ENCODE peak calls at places on chromosomes 7 and 10, in four cellular contexts. R is transverse colon, W is IMR-90, O is Panc1. A is an unnamed sample.
A peak's percentile ranks its signal among the peaks of the same experiment; 100 is the strongest.

GRCh38 chr7:50554923-50555322 is 10.3 kb downstream of the DDC start:
- DNase-seq in R (no peak), W (no peak), O (no peak), A (no peak)

GRCh38 chr10:80516506-80517075 is 21.1 kb upstream of the SH2D4B start:
- DNase-seq in R (no peak), W (no peak), O (no peak), A (no peak)

GRCh38 chr10:88108115-88108610 is 244.7 kb downstream of the PTEN start:
- DNase-seq in R (no peak), W (no peak), O (no peak), A (no peak)

GRCh38 chr10:118571123-118571522 is 24.3 kb downstream of the PRLHR start:
- DNase-seq in R (no peak), W (no peak), O (no peak), A (no peak)

GRCh38 chr10:123870260-123870659 is 21.3 kb downstream of the CPXM2 start:
- DNase-seq in R (no peak), W (no peak), O (no peak), A (no peak)

GRCh38 chr7:68706291-68706690 is 892.0 kb upstream of the AUTS2 start:
- DNase-seq in R (no peak), W (peak; percentile 91), O (no peak), A (no peak)

GRCh38 chr7:36280840-36281812 is 108.5 kb upstream of the ANLN start:
- DNase-seq in R (peak; percentile 73), W (peak; percentile 90), O (peak; percentile 86), A (peak; percentile 43)

GRCh38 chr10:70528726-70529362 is 50.3 kb downstream of the PALD1 start:
- DNase-seq in R (no peak), W (peak; percentile 65), O (no peak), A (peak; percentile 39)

GRCh38 chr7:14023838-14024237 is 34.4 kb upstream of the ETV1 start:
- DNase-seq in R (no peak), W (no peak), O (no peak), A (no peak)

GRCh38 chr10:20936388-20936787 is 39.3 kb upstream of the NEBL start:
- DNase-seq in R (no peak), W (no peak), O (no peak), A (no peak)

GRCh38 chr7:50416509-50417299 is 33.4 kb downstream of the FIGNL1 start:
- DNase-seq in R (no peak), W (no peak), O (no peak), A (no peak)

GRCh38 chr7:50792342-50793114 is 9.8 kb upstream of the GRB10 start:
- DNase-seq in R (peak; percentile 18), W (peak; percentile 58), O (no peak), A (peak; percentile 43)

GRCh38 chr7:116542618-116543017 is 17.8 kb downstream of the CAV1 start:
- DNase-seq in R (no peak), W (peak; percentile 94), O (no peak), A (no peak)

GRCh38 chr7:116545411-116545993 is 20.7 kb downstream of the CAV1 start:
- DNase-seq in R (no peak), W (peak; percentile 53), O (no peak), A (no peak)

GRCh38 chr7:116546054-116546453 is 21.2 kb downstream of the CAV1 start:
- DNase-seq in R (no peak), W (no peak), O (no peak), A (no peak)

GRCh38 chr7:116543664-116544063 is 18.8 kb downstream of the CAV1 start:
- DNase-seq in R (no peak), W (peak; percentile 74), O (no peak), A (no peak)

DNA sequence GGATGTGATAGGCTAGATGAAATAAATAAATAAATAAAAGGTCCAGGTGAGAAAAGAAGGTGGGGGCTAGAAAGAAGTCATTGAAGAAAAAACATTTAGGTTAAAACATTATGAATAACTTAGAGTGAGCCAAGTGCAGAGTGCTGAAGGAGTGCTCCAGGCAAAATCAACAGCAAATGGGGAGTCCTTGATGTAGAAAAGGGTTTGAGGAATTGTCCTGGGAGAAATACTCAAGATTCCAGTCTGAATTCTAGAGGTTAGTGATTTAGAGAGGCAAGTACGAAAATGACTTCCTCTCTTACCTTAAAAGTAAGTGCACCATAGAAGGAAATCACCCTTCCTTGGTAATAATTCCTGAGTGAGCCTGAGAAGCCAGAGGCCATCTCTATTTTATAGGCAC is 19.7 kb downstream of the CAV1 start:
- DNase-seq in R (no peak), W (no peak), O (no peak), A (no peak)
- H3K4me1 ChIP-seq in R (no peaks in the 10 kb centered on the region), W (peaks cover 39% of the 10 kb centered on the region), O (peaks cover 77% of the 10 kb centered on the region), A (peaks cover 6% of the 10 kb centered on the region)

DNA sequence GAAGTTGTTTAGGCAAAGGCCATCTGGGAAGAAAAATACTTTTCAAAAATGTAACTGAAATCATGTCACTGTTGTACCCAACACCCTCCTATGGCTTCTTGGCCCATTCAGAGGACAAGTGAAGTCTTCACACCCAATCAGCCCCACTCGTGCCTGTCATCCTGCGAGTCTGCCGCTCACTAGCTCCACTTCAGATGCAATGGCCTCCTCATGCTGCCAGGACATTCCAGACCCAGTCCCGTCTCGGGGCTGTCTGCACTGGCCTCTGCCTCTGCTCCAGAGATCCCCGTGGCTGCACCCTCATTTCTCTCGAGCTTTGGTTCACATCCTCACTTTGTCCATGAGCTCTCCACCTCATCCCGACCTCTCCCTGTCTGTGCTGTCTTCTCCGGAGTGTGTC is 227.1 kb downstream of the KCNMA1 start:
- DNase-seq in R (no peak), W (no peak), O (no peak), A (no peak)
- H3K4me1 ChIP-seq in R (peaks cover 50% of the 10 kb centered on the region), W (peaks cover 19% of the 10 kb centered on the region), O (peaks cover 64% of the 10 kb centered on the region), A (peaks cover 8% of the 10 kb centered on the region)

DNA sequence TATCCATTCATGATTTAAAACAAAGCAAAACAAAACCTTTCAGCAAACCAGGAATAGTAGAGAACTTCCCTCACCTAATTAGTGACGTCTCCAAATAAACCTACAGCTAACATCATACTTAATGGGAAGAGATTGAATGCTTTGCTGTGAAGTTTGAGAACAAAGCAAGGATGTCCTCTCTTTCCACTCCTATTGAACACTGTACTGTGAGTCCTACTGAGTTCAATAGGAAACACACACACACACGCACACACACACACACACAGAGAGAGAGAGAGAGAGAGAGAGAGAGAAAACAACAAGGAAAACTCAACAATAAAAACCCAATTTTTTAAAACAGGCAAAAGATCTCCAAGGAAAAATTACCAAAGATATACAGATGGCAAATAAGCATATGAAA is 32.3 kb downstream of the PODXL start:
- DNase-seq in R (no peak), W (no peak), O (no peak), A (no peak)
- H3K4me1 ChIP-seq in R (peaks cover 10% of the 10 kb centered on the region), W (no peaks in the 10 kb centered on the region), O (no peaks in the 10 kb centered on the region), A (no peaks in the 10 kb centered on the region)

GRCh38 chr7:130912086-130912909 is 178.3 kb upstream of the KLF14 start:
- DNase-seq in R (no peak), W (peak; percentile 85), O (peak; percentile 88), A (peak; percentile 61)

GRCh38 chr7:130912910-130913720 is 179.1 kb upstream of the KLF14 start:
- DNase-seq in R (peak; percentile 79), W (peak; percentile 99), O (peak; percentile 100), A (peak; percentile 99)

GRCh38 chr7:130909161-130909836 is 175.3 kb upstream of the KLF14 start:
- DNase-seq in R (no peak), W (no peak), O (no peak), A (no peak)

GRCh38 chr7:130909881-130910672 is 176.1 kb upstream of the KLF14 start:
- DNase-seq in R (no peak), W (peak; percentile 59), O (peak; percentile 84), A (peak; percentile 59)

DNA sequence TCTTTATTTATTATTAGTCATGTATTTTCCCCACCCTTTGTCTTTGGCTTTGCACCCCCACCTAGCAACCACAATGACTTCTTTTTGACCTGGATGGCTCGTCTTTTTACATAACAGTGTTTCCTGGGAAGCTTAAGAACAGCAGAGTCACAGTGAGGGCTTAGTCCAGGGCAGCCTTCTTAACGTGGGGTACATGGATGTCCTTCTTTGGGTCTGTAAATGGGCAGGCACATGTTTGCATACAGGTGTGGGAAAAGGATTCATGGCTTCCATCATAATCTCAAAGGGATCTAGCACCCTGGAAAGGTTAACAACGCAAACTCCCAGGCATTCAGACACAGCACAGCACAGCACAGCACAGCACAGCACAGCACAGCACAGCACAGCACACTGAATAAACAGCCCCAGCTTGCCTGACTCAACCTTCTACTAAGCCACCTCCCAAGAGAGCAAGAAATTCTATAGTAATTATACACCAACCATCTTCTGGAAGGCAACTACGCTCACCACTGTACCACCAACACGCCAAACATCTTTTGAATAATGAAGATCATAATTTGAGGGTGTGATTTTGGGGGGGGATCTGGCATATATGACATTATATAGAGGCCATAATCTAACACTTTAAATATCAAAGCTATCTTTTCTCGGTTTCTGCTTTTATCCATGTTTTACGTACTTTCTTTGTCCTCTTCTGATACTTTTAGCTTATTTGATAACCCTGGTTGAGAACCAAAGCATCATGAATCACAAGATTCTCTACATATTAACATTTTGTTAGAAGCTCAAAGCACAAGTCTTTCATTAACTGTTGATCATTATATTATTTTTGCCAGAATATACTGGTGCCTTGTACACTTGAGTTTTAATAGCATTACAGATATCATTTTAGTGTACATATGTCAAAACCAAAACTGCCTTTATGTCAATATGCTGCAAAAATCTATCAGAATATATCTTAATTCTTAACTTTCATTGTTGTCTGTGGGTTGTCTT is 177.2 kb upstream of the KLF14 start:
- DNase-seq in R (no peak), W (peak; percentile 63), O (peak; percentile 76), A (peak; percentile 48)
- H3K4me1 ChIP-seq in R (peaks cover 30% of the 10 kb centered on the region), W (peaks cover 26% of the 10 kb centered on the region), O (peaks cover 72% of the 10 kb centered on the region), A (peaks cover 27% of the 10 kb centered on the region)

GRCh38 chr10:11180228-11180627 is 162.6 kb downstream of the CELF2 start:
- DNase-seq in R (peak; percentile 35), W (no peak), O (no peak), A (no peak)
- H3K4me1 ChIP-seq in R (no peaks in the 10 kb centered on the region), W (no peaks in the 10 kb centered on the region), O (no peaks in the 10 kb centered on the region), A (no peaks in the 10 kb centered on the region)

GRCh38 chr7:2717905-2718702 is 30.1 kb downstream of the AMZ1 start:
- DNase-seq in R (no peak), W (no peak), O (no peak), A (no peak)

GRCh38 chr7:2715341-2716231 is 27.6 kb downstream of the AMZ1 start:
- DNase-seq in R (no peak), W (peak; percentile 57), O (no peak), A (no peak)

GRCh38 chr7:2716488-2716887 is 28.5 kb downstream of the AMZ1 start:
- DNase-seq in R (no peak), W (no peak), O (no peak), A (no peak)

GRCh38 chr7:2717293-2717904 is 29.4 kb downstream of the AMZ1 start:
- DNase-seq in R (peak; percentile 77), W (peak; percentile 62), O (no peak), A (no peak)

GRCh38 chr7:2716906-2717292 is 28.9 kb downstream of the AMZ1 start:
- DNase-seq in R (no peak), W (no peak), O (no peak), A (no peak)
- H3K4me1 ChIP-seq in R (peaks cover 3% of the 10 kb centered on the region), W (peaks cover 11% of the 10 kb centered on the region), O (peaks cover 15% of the 10 kb centered on the region), A (peaks cover 4% of the 10 kb centered on the region)

DNA sequence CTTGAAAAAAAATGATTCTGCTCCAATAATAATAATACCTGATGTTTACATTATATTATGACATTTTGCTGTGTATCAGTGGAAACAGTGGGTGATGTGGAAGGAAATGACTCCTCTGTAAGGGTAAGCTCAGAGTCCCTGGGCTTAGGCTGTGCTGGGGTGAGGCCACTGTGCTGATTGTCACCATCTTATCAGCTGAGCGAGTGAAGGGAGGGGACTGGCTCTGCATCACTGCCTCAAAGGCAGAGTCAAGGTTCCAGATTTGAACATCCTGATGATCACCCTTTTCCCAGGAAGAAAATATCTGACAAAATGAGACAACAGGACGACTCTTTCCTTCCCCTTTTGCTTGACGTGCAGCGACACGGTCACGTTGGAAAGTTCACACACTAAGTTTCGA is 24.0 kb upstream of the HABP2 start:
- DNase-seq in R (no peak), W (no peak), O (no peak), A (no peak)
- H3K4me1 ChIP-seq in R (no peaks in the 10 kb centered on the region), W (no peaks in the 10 kb centered on the region), O (no peaks in the 10 kb centered on the region), A (no peaks in the 10 kb centered on the region)

A was measured in foreskin keratinocyte.